ENCODE peak calls at places on chromosomes 6 and 20, in four cellular contexts. O is H9, T is trophoblast cell, U is H1. K is an unnamed sample.
A peak's percentile ranks its signal among the peaks of the same experiment; 100 is the strongest.

GRCh38 chr20:4507288-4507719 is 214.4 kb upstream of the PRND start:
- DNase-seq in O (no peak), U (no peak), T (peak; percentile 27), K (peak; percentile 70)

GRCh38 chr6:164331026-164331425 is 916.5 kb downstream of the QKI start:
- DNase-seq in T (no peak), U (no peak), O (no peak), K (no peak)

GRCh38 chr6:151493495-151494234 is at the start of gene CCDC170:
- DNase-seq in T (no peak), U (no peak), O (peak; percentile 56), K (peak; percentile 32)

GRCh38 chr6:40550096-40550731 is 37.0 kb downstream of the LRFN2 start:
- DNase-seq in T (peak; percentile 13), U (no peak), O (no peak), K (peak; percentile 57)

GRCh38 chr6:33417127-33417902 is 592 bp downstream of the CUTA start:
- DNase-seq in U (no peak), T (no peak), O (peak; percentile 37), K (peak; percentile 88)

GRCh38 chr20:58094698-58095097 is 133.8 kb downstream of the ANKRD60 start:
- DNase-seq in T (no peak), U (no peak), O (peak; percentile 7), K (no peak)

GRCh38 chr6:132161283-132161682 is 210.1 kb upstream of the CCN2 start:
- DNase-seq in T (no peak), U (no peak), O (no peak), K (peak; percentile 59)

GRCh38 chr20:63101781-63102719 is 95.3 kb upstream of the BHLHE23 start:
- DNase-seq in U (no peak), O (peak; percentile 40), T (no peak), K (peak; percentile 53)

GRCh38 chr6:160393966-160394653 is 45.9 kb downstream of the SLC22A3 start:
- DNase-seq in T (no peak), U (no peak), O (peak; percentile 44), K (no peak)

GRCh38 chr6:44309092-44309491 is 4.1 kb downstream of the AARS2 start:
- DNase-seq in O (no peak), U (no peak), T (no peak), K (no peak)

GRCh38 chr6:160431791-160432404 is 83.7 kb downstream of the SLC22A3 start:
- DNase-seq in O (no peak), U (no peak), T (no peak), K (no peak)

GRCh38 chr6:1796706-1797529 is 187.2 kb downstream of the FOXC1 start:
- DNase-seq in U (no peak), O (no peak), T (no peak), K (no peak)

GRCh38 chr6:35972471-35972985 is 51.6 kb upstream of the SRPK1 start:
- DNase-seq in U (no peak), T (no peak), O (peak; percentile 52), K (no peak)

GRCh38 chr6:56593801-56594318 is 48.8 kb downstream of the DST start:
- DNase-seq in U (no peak), T (no peak), O (no peak), K (no peak)

GRCh38 chr20:4261333-4262284 is 246.3 kb upstream of the RNF24 start:
- DNase-seq in U (no peak), O (no peak), T (no peak), K (peak; percentile 5)

GRCh38 chr6:91087864-91088263 is 501.0 kb upstream of the MAP3K7 start:
- DNase-seq in U (no peak), T (no peak), O (peak; percentile 41), K (no peak)

GRCh38 chr6:125216015-125216414 is 62.4 kb downstream of the TPD52L1 start:
- DNase-seq in U (no peak), O (no peak), T (no peak), K (no peak)

GRCh38 chr6:123520208-123520607 is 116.5 kb downstream of the TRDN start:
- DNase-seq in U (no peak), T (peak; percentile 9), O (no peak), K (peak; percentile 36)

GRCh38 chr6:8707956-8708772 is 272.8 kb upstream of the SLC35B3 start:
- DNase-seq in T (no peak), O (no peak), U (no peak), K (peak; percentile 3)

GRCh38 chr6:52724041-52724405 is 39.3 kb downstream of the GSTA2 start:
- DNase-seq in T (peak; percentile 23), O (no peak), U (no peak), K (no peak)

GRCh38 chr6:11196511-11197174 is 35.8 kb downstream of the NEDD9 start:
- DNase-seq in O (no peak), T (no peak), U (no peak), K (peak; percentile 89)

GRCh38 chr6:159106627-159107241 is 61.9 kb upstream of the TAGAP start:
- DNase-seq in U (no peak), T (peak; percentile 42), O (peak; percentile 83), K (peak; percentile 50)

GRCh38 chr6:37110455-37111155 is 59.3 kb upstream of the PIM1 start:
- DNase-seq in U (no peak), O (no peak), T (no peak), K (no peak)

GRCh38 chr6:52180787-52181558 is 5.2 kb upstream of the IL17A start:
- DNase-seq in U (no peak), T (no peak), O (no peak), K (no peak)

GRCh38 chr20:49916146-49917002 is 1.0 kb upstream of the SPATA2 start:
- DNase-seq in O (no peak), U (no peak), T (peak; percentile 87), K (peak; percentile 56)

GRCh38 chr20:49292010-49292409 is 14.2 kb upstream of the ZNFX1 start:
- DNase-seq in U (no peak), T (no peak), O (no peak), K (no peak)

GRCh38 chr20:61978491-61978890 is 87.2 kb downstream of the TAF4 start:
- DNase-seq in O (no peak), T (no peak), U (no peak), K (no peak)

GRCh38 chr6:160430203-160430602 is 82.0 kb downstream of the SLC22A3 start:
- DNase-seq in O (no peak), T (no peak), U (no peak), K (no peak)

GRCh38 chr6:92810913-92811312 is 608.4 kb downstream of the EPHA7 start:
- DNase-seq in T (peak; percentile 2), U (peak; percentile 19), O (peak; percentile 70), K (peak; percentile 46)

GRCh38 chr6:137213813-137214212 is 5.4 kb downstream of the IFNGR1 start:
- DNase-seq in T (no peak), U (no peak), O (no peak), K (no peak)

GRCh38 chr6:131430531-131430930 is 142.5 kb upstream of the ARG1 start:
- DNase-seq in U (no peak), O (no peak), T (no peak), K (no peak)

GRCh38 chr6:106185626-106186025 is 99.5 kb downstream of the PRDM1 start:
- DNase-seq in U (no peak), O (no peak), T (no peak), K (no peak)
- H3K4me2 ChIP-seq in U (no peak overlapping the region), O (no peak overlapping the region), T (no peak overlapping the region), K (no peak overlapping the region)

DNA sequence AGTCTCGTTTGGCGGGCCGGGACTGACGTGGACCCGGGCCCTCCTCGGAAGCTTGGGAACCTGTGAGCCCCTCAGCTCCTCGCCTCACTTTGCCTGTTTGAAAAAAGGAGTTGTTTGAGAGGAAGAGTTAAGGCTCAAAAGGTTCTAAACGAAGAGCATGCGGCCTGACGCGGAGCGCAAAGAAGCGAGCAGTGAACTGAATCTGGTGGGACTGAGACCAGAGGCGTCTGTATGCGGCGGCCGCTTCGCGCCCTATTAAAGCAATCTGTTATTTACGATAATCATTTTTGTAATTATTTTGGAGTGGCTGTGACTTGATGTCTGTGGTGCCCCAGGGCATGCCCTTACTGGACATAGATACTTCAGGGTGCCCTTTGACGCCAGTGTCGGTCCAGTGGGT is 3.3 kb upstream of the TFAP2C start:
- DNase-seq in O (no peak), U (no peak), T (no peak), K (peak; percentile 10)
- H2BK12ac ChIP-seq in O (no peak overlapping the region), U (peak overlapping the region; percentile 60), T (peak overlapping the region; percentile 51), K (no peak overlapping the region)

GRCh38 chr20:6730929-6731328 is 36.6 kb upstream of the BMP2 start:
- DNase-seq in T (no peak), O (no peak), U (no peak), K (no peak)
- H3K4me2 ChIP-seq in T (no peak overlapping the region), O (no peak overlapping the region), U (no peak overlapping the region), K (no peak overlapping the region)

DNA sequence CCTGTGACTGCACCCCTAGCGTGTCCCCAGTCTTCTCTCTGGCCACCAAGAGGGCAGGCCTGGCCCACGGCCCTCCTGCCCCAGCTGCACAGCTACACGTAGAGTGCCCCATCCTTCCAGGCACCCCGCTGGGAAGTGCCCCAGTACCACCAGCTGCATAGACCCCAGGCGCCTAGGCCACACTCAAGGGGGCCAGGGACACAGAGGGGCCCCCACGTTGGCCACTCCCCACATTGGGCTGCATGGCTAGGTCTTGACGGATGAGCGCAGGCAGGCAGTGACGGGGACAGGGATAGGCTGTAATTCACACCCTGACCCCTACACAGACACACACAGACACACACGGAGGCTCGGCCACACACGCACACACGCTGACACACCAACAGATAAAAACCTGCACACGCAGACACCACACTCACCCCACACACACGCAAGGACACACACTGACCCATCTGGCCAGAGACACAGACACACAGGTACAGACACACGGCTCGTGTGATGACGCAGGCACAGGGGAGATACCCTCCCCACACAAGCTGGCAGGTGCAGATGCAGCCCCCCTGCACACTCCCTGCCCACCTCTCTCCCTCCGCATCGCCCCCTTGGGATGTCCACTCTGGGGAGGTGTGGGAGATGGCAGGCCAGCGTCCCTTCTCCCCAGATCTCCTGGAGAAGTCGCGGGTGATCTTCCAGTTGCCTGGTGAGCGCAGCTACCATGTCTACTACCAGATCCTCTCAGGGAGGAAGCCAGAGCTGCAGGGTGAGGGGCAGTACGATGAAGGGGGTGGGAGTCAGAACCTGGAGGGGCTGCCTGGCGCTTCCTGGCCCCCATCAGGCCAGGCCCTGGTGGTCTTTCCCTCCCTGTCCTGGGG is 30.0 kb downstream of the MYH7B start:
- DNase-seq in T (no peak), O (no peak), U (no peak), K (no peak)
- H2BK12ac ChIP-seq in T (no peak overlapping the region), O (no peak overlapping the region), U (peak overlapping the region; percentile 96), K (no peak overlapping the region)

K was measured in mesenchymal stem cell.